ENCODE peak calls at places on chromosomes 1 and 21, in four cellular contexts. S, V, G and J are unnamed samples.

GRCh38 chr1:210446479-210446878 is 117.8 kb downstream of the HHAT start:
- DNase-seq in G (no peak), S (peak), V (no peak), J (no peak)

GRCh38 chr21:40165212-40165611 is 298.0 kb downstream of the PCP4 start:
- DNase-seq in G (no peak), S (no peak), V (no peak), J (no peak)

GRCh38 chr1:227449051-227449450 is 114.3 kb upstream of the ZNF678 start:
- DNase-seq in V (no peak), G (no peak), S (peak), J (no peak)

GRCh38 chr1:217076902-217077301 is 353.7 kb upstream of the ESRRG start:
- DNase-seq in G (no peak), V (no peak), S (no peak), J (no peak)

GRCh38 chr1:45668526-45668925 is 17.8 kb downstream of the GPBP1L1 start:
- DNase-seq in G (no peak), V (no peak), S (no peak), J (no peak)

GRCh38 chr1:63973005-63973419 is 199.2 kb downstream of the ROR1 start:
- DNase-seq in S (no peak), V (no peak), G (no peak), J (no peak)

GRCh38 chr1:63033211-63033610 is 249.3 kb downstream of the ATG4C start:
- DNase-seq in S (no peak), G (no peak), V (no peak), J (no peak)

GRCh38 chr1:31400393-31400792 is 12.6 kb upstream of the SERINC2 start:
- DNase-seq in V (no peak), S (no peak), G (peak), J (no peak)

GRCh38 chr1:150979007-150979722 is 2.9 kb upstream of the ANXA9 start:
- DNase-seq in S (peak), G (peak), V (peak), J (peak)

GRCh38 chr1:242239394-242239793 is 240.5 kb upstream of the MAP1LC3C start:
- DNase-seq in G (no peak), S (no peak), V (no peak), J (no peak)

GRCh38 chr1:9774744-9775679 is 48.8 kb downstream of the CLSTN1 start:
- DNase-seq in S (no peak), V (no peak), G (no peak), J (no peak)

GRCh38 chr1:169105434-169106094 is 926 bp upstream of the ATP1B1 start:
- DNase-seq in V (peak), S (peak), G (no peak), J (peak)

GRCh38 chr1:178684111-178684510 is 40.9 kb upstream of the RALGPS2 start:
- DNase-seq in V (no peak), S (no peak), G (no peak), J (no peak)